ENCODE peak calls at places on chromosomes 6 and 20, in ten cellular contexts. T, B, R, E, D, Z, M, G, A and I are unnamed samples.

GRCh38 chr6:35602133-35602946 is 86.4 kb downstream of the FKBP5 start:
- DNase-seq in T (no peak), B (no peak), R (peak; percentile 39), E (no peak), D (peak; percentile 6), Z (peak; percentile 82), M (peak; percentile 35), G (no peak), A (peak; percentile 54), I (no peak)

GRCh38 chr20:46767127-46767761 is 57.8 kb downstream of the SLC2A10 start:
- DNase-seq in T (peak; percentile 22), B (no peak), R (peak; percentile 70), E (no peak), D (no peak), Z (peak; percentile 48), M (peak; percentile 63), G (peak; percentile 39), A (peak; percentile 52), I (no peak)

GRCh38 chr6:14754636-14755513 is 491.0 kb upstream of the JARID2 start:
- DNase-seq in T (no peak), B (no peak), R (no peak), E (no peak), D (no peak), Z (no peak), M (no peak), G (peak; percentile 64), A (peak; percentile 69), I (no peak)

GRCh38 chr20:37388831-37389230 is 42.9 kb downstream of the SRC start:
- DNase-seq in T (no peak), B (no peak), R (peak; percentile 5), E (no peak), D (no peak), Z (no peak), M (no peak), G (no peak), A (no peak), I (no peak)

GRCh38 chr6:170081556-170081955 is 209.3 kb downstream of the DLL1 start:
- DNase-seq in T (peak; percentile 5), B (no peak), R (no peak), E (no peak), D (no peak), Z (no peak), M (no peak), G (no peak), A (no peak), I (peak; percentile 36)

GRCh38 chr6:38483526-38483925 is 156.2 kb downstream of the BTBD9 start:
- DNase-seq in T (no peak), B (no peak), R (no peak), E (no peak), D (peak; percentile 25), Z (no peak), M (no peak), G (peak; percentile 49), A (peak; percentile 62), I (no peak)

GRCh38 chr20:57474816-57475215 is 50.1 kb downstream of the CTCFL start:
- DNase-seq in T (no peak), B (no peak), R (no peak), E (no peak), D (no peak), Z (no peak), M (no peak), G (no peak), A (no peak), I (no peak)

GRCh38 chr20:47419953-47420352 is 63.5 kb upstream of the ZMYND8 start:
- DNase-seq in T (no peak), B (no peak), R (no peak), E (no peak), D (no peak), Z (no peak), M (no peak), G (no peak), A (no peak), I (no peak)

GRCh38 chr6:6883011-6883410 is 224.8 kb upstream of the RREB1 start:
- DNase-seq in T (no peak), B (no peak), R (no peak), E (no peak), D (no peak), Z (no peak), M (no peak), G (no peak), A (no peak), I (no peak)

GRCh38 chr6:71168233-71168765 is 120.3 kb upstream of the OGFRL1 start:
- DNase-seq in T (no peak), B (no peak), R (no peak), E (no peak), D (no peak), Z (no peak), M (no peak), G (no peak), A (no peak), I (no peak)

GRCh38 chr6:158011478-158011920 is 29.8 kb downstream of the SYNJ2 start:
- DNase-seq in T (no peak), B (no peak), R (no peak), E (no peak), D (no peak), Z (peak; percentile 78), M (peak; percentile 100), G (no peak), A (peak; percentile 30), I (no peak)

GRCh38 chr6:46128476-46128875 is 1.3 kb upstream of the ENPP4 start:
- DNase-seq in T (no peak), B (no peak), R (no peak), E (no peak), D (peak; percentile 41), Z (no peak), M (no peak), G (peak; percentile 13), A (peak; percentile 32), I (no peak)

GRCh38 chr6:83403191-83403590 is 27.7 kb downstream of the ME1 start:
- DNase-seq in T (no peak), B (no peak), R (no peak), E (no peak), D (no peak), Z (no peak), M (no peak), G (no peak), A (no peak), I (no peak)

GRCh38 chr6:38639498-38640215 is at the start of gene BTBD9:
- DNase-seq in T (peak; percentile 83), B (peak; percentile 36), R (peak; percentile 92), E (peak; percentile 30), D (peak; percentile 94), Z (peak; percentile 86), M (peak; percentile 45), G (peak; percentile 89), A (peak; percentile 89), I (peak; percentile 67)

GRCh38 chr6:3885262-3886036 is 36.3 kb downstream of the FAM50B start:
- DNase-seq in T (no peak), B (no peak), R (peak; percentile 44), E (no peak), D (no peak), Z (no peak), M (peak; percentile 69), G (no peak), A (peak; percentile 7), I (no peak)
- TF ChIP-seq CTCF in T (no peak), B (peak; percentile 35), R (peak; percentile 14), E (no peak), D (peak; percentile 22), Z (peak; percentile 25), M (peak; percentile 82), G (no peak), A (peak; percentile 14), I (no peak)

GRCh38 chr6:17093692-17094091 is 8.2 kb upstream of the STMND1 start:
- DNase-seq in T (no peak), B (no peak), R (no peak), E (no peak), D (no peak), Z (no peak), M (no peak), G (no peak), A (peak; percentile 5), I (no peak)
- TF ChIP-seq CTCF in T (no peak), B (peak; percentile 41), R (peak; percentile 30), E (no peak), D (peak; percentile 31), Z (peak; percentile 13), M (peak; percentile 45), G (no peak), A (peak; percentile 17), I (no peak)

GRCh38 chr6:31110825-31111582 is 1.4 kb downstream of the C6orf15 start:
- DNase-seq in T (no peak), B (no peak), R (peak; percentile 3), E (no peak), D (no peak), Z (no peak), M (no peak), G (no peak), A (no peak), I (no peak)

GRCh38 chr6:31114540-31114876 is at the start of gene PSORS1C1:
- DNase-seq in T (peak; percentile 77), B (peak; percentile 80), R (peak; percentile 89), E (no peak), D (no peak), Z (peak; percentile 92), M (peak; percentile 49), G (no peak), A (no peak), I (no peak)

GRCh38 chr6:31113861-31114539 is 600 bp upstream of the PSORS1C1 start:
- DNase-seq in T (no peak), B (no peak), R (peak; percentile 26), E (no peak), D (no peak), Z (peak; percentile 37), M (no peak), G (no peak), A (no peak), I (no peak)

GRCh38 chr6:31112478-31112877 is at the start of gene C6orf15:
- DNase-seq in T (no peak), B (no peak), R (peak; percentile 2), E (no peak), D (no peak), Z (no peak), M (no peak), G (no peak), A (no peak), I (no peak)

DNA sequence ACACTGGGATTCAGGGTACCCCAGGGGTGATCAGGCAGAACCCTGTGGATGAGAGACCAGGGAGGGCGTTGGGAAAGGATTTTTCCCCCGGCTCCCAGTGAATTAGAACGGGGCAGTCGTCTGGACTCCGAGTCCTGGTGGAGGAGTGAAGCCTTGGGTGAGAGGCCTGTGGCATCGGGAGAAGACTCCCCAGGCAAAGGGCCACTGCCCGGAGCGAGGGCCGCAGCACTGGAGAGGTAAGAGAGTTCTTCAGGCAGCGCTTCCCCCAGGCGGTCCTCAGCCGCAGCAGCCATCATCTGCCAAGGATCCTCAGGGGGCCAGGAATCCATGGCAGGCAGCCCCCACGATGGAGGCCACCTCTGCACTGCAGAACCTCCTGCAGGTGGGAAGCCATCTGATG is 663 bp downstream of the C6orf15 start:
- DNase-seq in T (no peak), B (no peak), R (no peak), E (no peak), D (no peak), Z (no peak), M (no peak), G (no peak), A (no peak), I (no peak)
- TF ChIP-seq CTCF in T (no peak), B (no peak), R (no peak), E (no peak), D (no peak), Z (no peak), M (no peak), G (no peak), A (no peak), I (no peak)

DNA sequence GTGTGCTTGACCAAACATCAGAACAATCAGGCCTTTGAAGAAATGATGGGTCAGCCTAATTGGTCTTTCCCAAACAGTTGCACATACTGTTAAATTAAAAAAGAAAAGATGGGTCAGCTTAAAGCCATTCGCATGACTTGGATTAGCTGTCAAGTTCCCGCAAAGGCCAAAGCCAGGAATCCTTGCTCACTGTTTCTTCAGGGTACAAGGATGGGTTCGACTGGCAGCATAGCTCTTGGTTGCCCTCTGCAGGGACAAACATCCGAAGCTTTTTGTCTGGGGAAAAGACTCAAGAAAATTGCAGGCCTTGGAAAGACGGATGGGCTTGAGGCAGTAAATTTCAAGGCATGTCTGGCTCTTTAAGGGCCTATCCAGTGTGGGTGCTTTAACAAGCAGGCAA is 168.0 kb downstream of the HDGFL1 start:
- DNase-seq in T (peak; percentile 18), B (no peak), R (peak; percentile 50), E (no peak), D (no peak), Z (peak; percentile 68), M (no peak), G (no peak), A (peak; percentile 53), I (no peak)
- TF ChIP-seq CTCF in T (peak; percentile 51), B (peak; percentile 71), R (peak; percentile 59), E (peak; percentile 49), D (peak; percentile 48), Z (peak; percentile 64), M (no peak), G (no peak), A (peak; percentile 45), I (peak; percentile 37)